ENCODE peak calls at places on chromosomes 6 and 20, in four cellular contexts. One of them, this sample, is unnamed.

GRCh38 chr20:6169251-6169650 is 46.4 kb upstream of the FERMT1 start:
- DNase-seq in GM20000: no peak
- DNase-seq in OCI-LY7: no peak
- DNase-seq in astrocyte of the spinal cord: peak
- DNase-seq in this sample: no peak

GRCh38 chr6:52597738-52598122 is 20.9 kb upstream of the TRAM2 start:
- DNase-seq in GM20000: no peak
- DNase-seq in OCI-LY7: no peak
- DNase-seq in astrocyte of the spinal cord: no peak
- DNase-seq in this sample: no peak

GRCh38 chr6:12962995-12963394 is 246.4 kb downstream of the PHACTR1 start:
- DNase-seq in GM20000: peak
- DNase-seq in OCI-LY7: no peak
- DNase-seq in astrocyte of the spinal cord: peak
- DNase-seq in this sample: no peak

GRCh38 chr6:78438135-78438534 is 429.2 kb upstream of the IRAK1BP1 start:
- DNase-seq in GM20000: no peak
- DNase-seq in OCI-LY7: no peak
- DNase-seq in astrocyte of the spinal cord: no peak
- DNase-seq in this sample: no peak

GRCh38 chr6:157753291-157753690 is 69.8 kb upstream of the SNX9 start:
- DNase-seq in GM20000: no peak
- DNase-seq in OCI-LY7: no peak
- DNase-seq in astrocyte of the spinal cord: no peak
- DNase-seq in this sample: no peak

GRCh38 chr6:148272597-148272996 is 70.0 kb upstream of the SASH1 start:
- DNase-seq in GM20000: no peak
- DNase-seq in OCI-LY7: no peak
- DNase-seq in astrocyte of the spinal cord: no peak
- DNase-seq in this sample: no peak

GRCh38 chr6:63527658-63528514 is 44.4 kb upstream of the LOC128125822 start:
- DNase-seq in GM20000: no peak
- DNase-seq in OCI-LY7: no peak
- DNase-seq in astrocyte of the spinal cord: peak
- DNase-seq in this sample: no peak

GRCh38 chr20:1323830-1324597 is 4.9 kb downstream of the SDCBP2 start:
- DNase-seq in GM20000: no peak
- DNase-seq in OCI-LY7: no peak
- DNase-seq in astrocyte of the spinal cord: no peak
- DNase-seq in this sample: no peak

GRCh38 chr6:155265843-155266535 is 2.2 kb downstream of the CLDN20 start:
- DNase-seq in GM20000: no peak
- DNase-seq in OCI-LY7: no peak
- DNase-seq in astrocyte of the spinal cord: no peak
- DNase-seq in this sample: no peak
- TF ChIP-seq CTCF in GM20000: no peak
- TF ChIP-seq CTCF in OCI-LY7: no peak
- TF ChIP-seq CTCF in astrocyte of the spinal cord: peak
- TF ChIP-seq CTCF in this sample: no peak

DNA sequence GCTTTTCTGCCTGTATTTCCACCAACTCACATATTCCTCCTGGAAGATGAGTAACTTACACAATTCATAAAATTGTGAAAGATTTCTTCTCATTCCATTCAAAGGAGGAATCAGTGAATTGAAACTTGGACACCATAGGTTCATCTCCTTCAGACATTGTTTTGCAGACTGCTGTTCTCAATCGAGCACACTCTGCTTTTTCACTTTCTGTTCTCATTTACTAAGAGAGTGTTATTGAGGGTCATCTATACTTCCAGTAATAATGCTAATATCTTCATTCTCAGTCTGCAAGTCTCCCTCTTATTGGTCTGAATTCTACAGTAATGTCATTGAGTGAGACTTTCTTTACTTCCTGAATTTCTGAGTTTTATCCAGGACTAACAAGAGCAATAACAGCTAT is 67.5 kb upstream of the FUT9 start:
- DNase-seq in GM20000: no peak
- DNase-seq in OCI-LY7: no peak
- DNase-seq in astrocyte of the spinal cord: no peak
- DNase-seq in this sample: no peak
- TF ChIP-seq CTCF in GM20000: no peak
- TF ChIP-seq CTCF in OCI-LY7: no peak
- TF ChIP-seq CTCF in astrocyte of the spinal cord: no peak
- TF ChIP-seq CTCF in this sample: no peak

GRCh38 chr6:42337985-42338572 is 113.6 kb downstream of the TRERF1 start:
- DNase-seq in GM20000: no peak
- DNase-seq in OCI-LY7: no peak
- DNase-seq in astrocyte of the spinal cord: no peak
- DNase-seq in this sample: no peak
- TF ChIP-seq CTCF in GM20000: no peak
- TF ChIP-seq CTCF in OCI-LY7: no peak
- TF ChIP-seq CTCF in astrocyte of the spinal cord: no peak
- TF ChIP-seq CTCF in this sample: no peak

DNA sequence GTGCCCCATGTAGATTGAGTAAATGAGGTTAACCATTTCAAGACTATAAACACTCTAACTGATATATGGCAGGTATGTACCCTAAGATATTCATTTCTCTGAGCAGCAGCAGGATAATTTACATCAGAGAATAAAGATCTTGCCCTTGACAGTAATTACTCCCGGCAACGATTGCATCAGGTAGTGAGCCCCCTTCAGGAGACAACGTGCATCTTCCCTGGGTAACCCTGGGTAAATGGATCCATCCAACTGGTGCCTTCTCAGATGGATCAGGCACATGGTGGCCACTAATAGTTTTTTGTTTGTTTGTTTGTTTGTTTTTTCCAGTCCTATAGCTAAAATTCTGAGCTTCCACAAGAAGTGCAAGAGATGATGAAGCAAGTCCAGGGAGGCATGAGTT is 469.4 kb upstream of the SLC35B3 start:
- DNase-seq in GM20000: no peak
- DNase-seq in OCI-LY7: peak
- DNase-seq in astrocyte of the spinal cord: no peak
- DNase-seq in this sample: no peak
- TF ChIP-seq CTCF in GM20000: peak
- TF ChIP-seq CTCF in OCI-LY7: peak
- TF ChIP-seq CTCF in astrocyte of the spinal cord: peak
- TF ChIP-seq CTCF in this sample: peak

GRCh38 chr20:50277460-50278376 is 87.1 kb downstream of the CEBPB start:
- DNase-seq in GM20000: no peak
- DNase-seq in OCI-LY7: no peak
- DNase-seq in astrocyte of the spinal cord: no peak
- DNase-seq in this sample: no peak

GRCh38 chr20:50277064-50277415 is 86.4 kb downstream of the CEBPB start:
- DNase-seq in GM20000: no peak
- DNase-seq in OCI-LY7: no peak
- DNase-seq in astrocyte of the spinal cord: no peak
- DNase-seq in this sample: no peak

GRCh38 chr20:50279988-50280850 is 89.6 kb downstream of the CEBPB start:
- DNase-seq in GM20000: no peak
- DNase-seq in OCI-LY7: no peak
- DNase-seq in astrocyte of the spinal cord: no peak
- DNase-seq in this sample: no peak

GRCh38 chr20:50278377-50278683 is 87.7 kb downstream of the CEBPB start:
- DNase-seq in GM20000: no peak
- DNase-seq in OCI-LY7: no peak
- DNase-seq in astrocyte of the spinal cord: no peak
- DNase-seq in this sample: no peak

DNA sequence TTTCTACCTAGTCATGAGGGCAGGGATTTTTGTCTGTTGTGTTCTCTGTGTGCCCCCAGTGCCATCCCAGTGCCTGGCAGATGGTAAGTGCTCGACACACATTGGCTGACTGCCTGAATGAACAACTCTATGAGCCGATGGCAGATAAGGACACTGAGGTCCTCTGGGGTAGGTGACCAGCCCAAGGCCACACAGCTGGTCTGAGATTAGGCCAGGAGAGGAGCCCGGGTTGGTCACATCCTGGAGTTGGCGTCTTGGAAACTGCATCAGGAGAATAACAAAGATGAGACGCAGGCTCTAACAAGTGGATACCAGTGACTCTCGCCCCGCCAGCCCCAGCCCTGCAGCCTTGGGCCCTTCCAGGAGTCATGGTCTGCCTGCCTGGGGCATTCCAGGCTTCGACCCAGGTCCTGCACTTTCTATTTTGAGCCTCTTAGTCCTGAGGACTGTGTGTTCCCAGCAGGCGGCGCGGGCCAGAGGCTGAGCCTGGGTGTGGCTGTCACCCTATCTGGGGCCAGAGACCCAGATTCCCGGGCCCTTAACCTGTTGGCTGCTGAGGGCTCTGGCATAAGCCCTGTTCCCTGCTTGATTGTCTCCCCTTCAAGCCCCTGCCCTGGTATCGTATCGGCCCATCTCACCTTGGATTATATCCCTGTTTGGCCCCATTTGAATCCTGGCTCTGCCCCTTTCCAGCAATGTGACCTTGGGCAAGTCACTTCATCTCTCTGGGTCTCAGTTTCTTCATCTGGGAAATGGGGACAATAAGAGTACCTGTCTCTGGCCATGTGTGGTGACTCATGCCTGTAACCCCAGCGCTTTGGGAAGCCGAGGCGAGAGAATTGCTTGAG is 88.3 kb downstream of the CEBPB start:
- DNase-seq in GM20000: no peak
- DNase-seq in OCI-LY7: no peak
- DNase-seq in astrocyte of the spinal cord: no peak
- DNase-seq in this sample: no peak
- TF ChIP-seq CTCF in GM20000: no peak
- TF ChIP-seq CTCF in OCI-LY7: no peak
- TF ChIP-seq CTCF in astrocyte of the spinal cord: no peak
- TF ChIP-seq CTCF in this sample: no peak

GRCh38 chr20:32628960-32629530 is 43.9 kb upstream of the NOL4L start:
- DNase-seq in GM20000: no peak
- DNase-seq in OCI-LY7: no peak
- DNase-seq in astrocyte of the spinal cord: no peak
- DNase-seq in this sample: no peak
- TF ChIP-seq CTCF in GM20000: no peak
- TF ChIP-seq CTCF in OCI-LY7: no peak
- TF ChIP-seq CTCF in astrocyte of the spinal cord: no peak
- TF ChIP-seq CTCF in this sample: no peak

GRCh38 chr6:84770521-84770920 is 6.1 kb upstream of the TBX18 start:
- DNase-seq in GM20000: no peak
- DNase-seq in OCI-LY7: no peak
- DNase-seq in astrocyte of the spinal cord: peak
- DNase-seq in this sample: no peak

GRCh38 chr6:84773431-84774173 is 9.2 kb upstream of the TBX18 start:
- DNase-seq in GM20000: peak
- DNase-seq in OCI-LY7: no peak
- DNase-seq in astrocyte of the spinal cord: peak
- DNase-seq in this sample: no peak

GRCh38 chr6:84773133-84773430 is 8.7 kb upstream of the TBX18 start:
- DNase-seq in GM20000: no peak
- DNase-seq in OCI-LY7: no peak
- DNase-seq in astrocyte of the spinal cord: no peak
- DNase-seq in this sample: no peak

GRCh38 chr6:84772428-84773132 is 8.2 kb upstream of the TBX18 start:
- DNase-seq in GM20000: no peak
- DNase-seq in OCI-LY7: no peak
- DNase-seq in astrocyte of the spinal cord: peak
- DNase-seq in this sample: no peak

GRCh38 chr6:84771732-84772131 is 7.3 kb upstream of the TBX18 start:
- DNase-seq in GM20000: no peak
- DNase-seq in OCI-LY7: no peak
- DNase-seq in astrocyte of the spinal cord: peak
- DNase-seq in this sample: no peak
- TF ChIP-seq CTCF in GM20000: no peak
- TF ChIP-seq CTCF in OCI-LY7: no peak
- TF ChIP-seq CTCF in astrocyte of the spinal cord: peak
- TF ChIP-seq CTCF in this sample: no peak

GRCh38 chr20:48295966-48296421 is 510.7 kb upstream of the SULF2 start:
- DNase-seq in GM20000: no peak
- DNase-seq in OCI-LY7: no peak
- DNase-seq in astrocyte of the spinal cord: peak
- DNase-seq in this sample: no peak

GRCh38 chr20:48292806-48293205 is 507.5 kb upstream of the SULF2 start:
- DNase-seq in GM20000: no peak
- DNase-seq in OCI-LY7: no peak
- DNase-seq in astrocyte of the spinal cord: no peak
- DNase-seq in this sample: no peak

GRCh38 chr20:48294196-48294595 is 508.9 kb upstream of the SULF2 start:
- DNase-seq in GM20000: no peak
- DNase-seq in OCI-LY7: peak
- DNase-seq in astrocyte of the spinal cord: peak
- DNase-seq in this sample: no peak

GRCh38 chr20:48294942-48295341 is 509.7 kb upstream of the SULF2 start:
- DNase-seq in GM20000: no peak
- DNase-seq in OCI-LY7: no peak
- DNase-seq in astrocyte of the spinal cord: no peak
- DNase-seq in this sample: no peak

DNA sequence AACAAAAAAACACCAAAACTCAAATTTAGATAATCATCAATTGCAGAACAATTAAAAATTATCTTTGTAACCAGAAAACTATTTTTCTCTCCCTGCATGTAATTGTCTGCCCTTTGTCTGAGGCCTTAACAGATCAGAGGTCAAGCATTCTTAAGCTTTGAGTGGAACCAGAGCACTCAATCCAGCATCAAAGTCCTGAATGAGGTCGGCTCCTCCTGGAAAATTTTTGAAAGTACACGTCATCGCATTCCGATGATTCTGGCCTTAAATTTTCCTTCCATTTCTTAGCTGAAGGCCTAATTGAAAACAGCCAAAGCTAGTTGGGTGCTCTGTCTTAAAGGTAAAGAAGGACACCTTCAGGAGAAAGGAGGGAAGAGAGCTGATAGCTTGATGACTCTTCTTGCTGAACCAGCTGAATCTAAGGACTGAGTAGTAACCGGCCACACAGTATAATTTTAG is 510.2 kb upstream of the SULF2 start:
- DNase-seq in GM20000: no peak
- DNase-seq in OCI-LY7: no peak
- DNase-seq in astrocyte of the spinal cord: peak
- DNase-seq in this sample: no peak
- TF ChIP-seq CTCF in GM20000: no peak
- TF ChIP-seq CTCF in OCI-LY7: peak
- TF ChIP-seq CTCF in astrocyte of the spinal cord: peak
- TF ChIP-seq CTCF in this sample: no peak

This sample was measured in GM12864.